ENCODE peak calls at places on chromosomes 4 and X, in four cellular contexts. Z is KBM-7; V is stimulated activated CD8-positive, alpha-beta memory T cell treated with anti-CD3 and anti-CD28 coated beads, Interleukin-15, amount 100 ng/mL, for 48 hours; N is GM18507. E is an unnamed sample.

GRCh38 chr4:164807611-164808010 is 53.7 kb downstream of the SMIM31 start:
- DNase-seq in Z (no peak), V (no peak), N (no peak), E (no peak)

GRCh38 chr4:10809905-10810304 is 125.3 kb upstream of the CLNK start:
- DNase-seq in Z (no peak), V (no peak), N (peak), E (no peak)

GRCh38 chr4:69147334-69147733 is 51.1 kb downstream of the UGT2B7 start:
- DNase-seq in Z (no peak), V (no peak), N (no peak), E (no peak)

GRCh38 chrX:17475820-17476219 is 100.8 kb downstream of the NHS start:
- DNase-seq in Z (no peak), V (no peak), N (no peak), E (no peak)

GRCh38 chr4:157128395-157128794 is 52.4 kb downstream of the GLRB start:
- DNase-seq in Z (peak), V (no peak), N (no peak), E (no peak)

GRCh38 chr4:71938776-71939175 is 93.0 kb upstream of the NPFFR2 start:
- DNase-seq in Z (no peak), V (no peak), N (no peak), E (no peak)

GRCh38 chr4:142278171-142278570 is 567.9 kb downstream of the INPP4B start:
- DNase-seq in Z (no peak), V (no peak), N (no peak), E (no peak)

GRCh38 chr4:148359769-148360168 is 82.4 kb downstream of the NR3C2 start:
- DNase-seq in Z (no peak), V (no peak), N (no peak), E (no peak)

GRCh38 chrX:9467181-9467580 is 2.3 kb downstream of the TBL1X start:
- DNase-seq in Z (no peak), V (no peak), N (no peak), E (no peak)

GRCh38 chrX:41459714-41460113 is 12.6 kb downstream of the NYX start:
- DNase-seq in Z (no peak), V (no peak), N (no peak), E (no peak)

GRCh38 chr4:39542633-39543393 is 15.6 kb upstream of the UGDH start:
- DNase-seq in Z (no peak), V (no peak), N (no peak), E (no peak)

GRCh38 chr4:2451821-2452785 is 16.8 kb upstream of the RNF4 start:
- DNase-seq in Z (no peak), V (no peak), N (no peak), E (no peak)

GRCh38 chr4:42280327-42281095 is 116.8 kb upstream of the SHISA3 start:
- DNase-seq in Z (peak), V (no peak), N (no peak), E (no peak)

GRCh38 chrX:130695931-130696330 is 207.1 kb downstream of the ENOX2 start:
- DNase-seq in Z (no peak), V (no peak), N (no peak), E (no peak)

GRCh38 chr4:182310316-182310715 is 67.1 kb downstream of the TENM3 start:
- DNase-seq in Z (no peak), V (no peak), N (no peak), E (no peak)

GRCh38 chr4:88219099-88219498 is 60.7 kb upstream of the ABCG2 start:
- DNase-seq in Z (peak), V (no peak), N (peak), E (no peak)

GRCh38 chr4:72383439-72383838 is 185.6 kb downstream of the ADAMTS3 start:
- DNase-seq in Z (no peak), V (no peak), N (no peak), E (no peak)

GRCh38 chrX:77953708-77954107 is 15.7 kb downstream of the PGAM4 start:
- DNase-seq in Z (no peak), V (no peak), N (no peak), E (no peak)

GRCh38 chr4:1713003-1713397 is 881 bp upstream of the SLBP start:
- DNase-seq in Z (no peak), V (no peak), N (no peak), E (no peak)

GRCh38 chr4:15936495-15936894 is 2.0 kb downstream of the FGFBP1 start:
- DNase-seq in Z (no peak), V (no peak), N (no peak), E (no peak)

GRCh38 chrX:107775734-107776511 is at the start of gene TSC22D3:
- DNase-seq in Z (peak), V (peak), N (peak), E (no peak)

GRCh38 chr4:8084712-8085490 is 73.7 kb downstream of the ABLIM2 start:
- DNase-seq in Z (no peak), V (no peak), N (no peak), E (no peak)

GRCh38 chr4:69038582-69038981 is 57.7 kb upstream of the UGT2B7 start:
- DNase-seq in Z (no peak), V (no peak), N (no peak), E (no peak)

GRCh38 chr4:25144870-25145481 is 15.3 kb downstream of the SEPSECS start:
- DNase-seq in Z (peak), V (no peak), N (no peak), E (no peak)

GRCh38 chr4:13543091-13543581 is 1.2 kb downstream of the NKX3-2 start:
- DNase-seq in Z (no peak), V (no peak), N (no peak), E (no peak)

GRCh38 chrX:40041915-40042314 is 55.8 kb downstream of the BCOR start:
- DNase-seq in Z (no peak), V (no peak), N (no peak), E (no peak)

E was measured in iPS DF 6.9.